ENCODE peak calls at places on chromosome 3, in six cellular contexts. F is AG04450; I is stimulated activated CD4-positive, alpha-beta T cell treated with anti-CD3 and anti-CD28 coated beads, Interleukin-15, amount 100 ng/mL, for 1 hour; T is globus pallidus; A is fibroblast of lung; J is occipital lobe. P is an unnamed sample.

GRCh38 chr3:48656061-48656840 is 6.4 kb downstream of the CELSR3 start:
- DNase-seq in J (no peak), A (peak; percentile 70), F (no peak), I (peak; percentile 75), T (peak; percentile 36), P (peak; percentile 21)

GRCh38 chr3:180409883-180410282 is 192.1 kb upstream of the TTC14 start:
- DNase-seq in A (no peak), I (no peak), J (no peak), T (no peak), F (no peak), P (no peak)

GRCh38 chr3:152909180-152909883 is 74.4 kb downstream of the P2RY1 start:
- DNase-seq in F (no peak), I (no peak), J (no peak), T (no peak), A (peak; percentile 42), P (no peak)

GRCh38 chr3:73292241-73292640 is 230.8 kb downstream of the EBLN2 start:
- DNase-seq in T (no peak), F (no peak), J (no peak), I (no peak), A (no peak), P (no peak)

GRCh38 chr3:23490459-23490858 is 287.3 kb downstream of the UBE2E2 start:
- DNase-seq in T (no peak), I (no peak), A (peak; percentile 68), F (peak; percentile 11), J (no peak), P (no peak)

GRCh38 chr3:110332591-110332990 is 739.0 kb upstream of the NECTIN3 start:
- DNase-seq in F (no peak), T (no peak), J (no peak), A (no peak), I (no peak), P (no peak)

GRCh38 chr3:119318871-119319270 is 24.7 kb downstream of the ARHGAP31 start:
- DNase-seq in T (no peak), F (peak; percentile 66), A (no peak), J (no peak), I (no peak), P (no peak)

GRCh38 chr3:136819784-136820640 is 1.1 kb downstream of the SLC35G2 start:
- DNase-seq in A (peak; percentile 71), T (no peak), F (no peak), J (no peak), I (no peak), P (no peak)

GRCh38 chr3:51283421-51283820 is 101.7 kb upstream of the MANF start:
- DNase-seq in F (no peak), I (no peak), T (no peak), J (no peak), A (no peak), P (no peak)

GRCh38 chr3:107516475-107516874 is 6.3 kb upstream of the BBX start:
- DNase-seq in A (no peak), F (no peak), I (no peak), T (no peak), J (no peak), P (no peak)

GRCh38 chr3:186413615-186414415 is 51.8 kb upstream of the DGKG start:
- DNase-seq in T (peak; percentile 59), A (peak; percentile 53), I (no peak), F (no peak), J (peak; percentile 58), P (peak; percentile 92)

GRCh38 chr3:29440321-29441019 is 159.6 kb downstream of the RBMS3 start:
- DNase-seq in F (no peak), T (no peak), I (no peak), A (no peak), J (no peak), P (no peak)

GRCh38 chr3:50519471-50520089 is 16.1 kb upstream of the CACNA2D2 start:
- DNase-seq in J (peak; percentile 33), F (no peak), T (no peak), I (peak; percentile 37), A (peak; percentile 37), P (no peak)

GRCh38 chr3:183287301-183287971 is 34.4 kb downstream of the B3GNT5 start:
- DNase-seq in A (peak; percentile 99), J (no peak), F (no peak), T (no peak), I (no peak), P (no peak)